ENCODE peak calls at places on chromosomes 12 and 14, in seven cellular contexts. V is pancreas; K is ascending aorta; M is astrocyte; Y is naive thymus-derived CD4-positive, alpha-beta T cell; Q is tibial nerve; X is HepG2. R is an unnamed sample.
A peak's percentile ranks its signal among the peaks of the same experiment; 100 is the strongest.

GRCh38 chr14:55974046-55974582 is 144.1 kb upstream of the PELI2 start:
- DNase-seq in V (no peak), M (peak; percentile 54), Q (no peak), Y (no peak), X (no peak), K (no peak), R (no peak)

GRCh38 chr12:2332266-2332665 is 279.5 kb downstream of the CACNA1C start:
- DNase-seq in K (no peak), X (no peak), Y (no peak), Q (no peak), M (peak; percentile 71), V (no peak), R (no peak)

GRCh38 chr12:46208370-46208769 is 60.5 kb downstream of the SLC38A1 start:
- DNase-seq in K (no peak), Y (no peak), X (no peak), Q (no peak), V (no peak), M (no peak), R (no peak)

GRCh38 chr12:49832836-49833421 is 4.7 kb upstream of the NCKAP5L start:
- DNase-seq in Y (no peak), K (no peak), V (no peak), X (no peak), M (peak; percentile 60), Q (no peak), R (no peak)

GRCh38 chr14:75844486-75844885 is 137.3 kb downstream of the TGFB3 start:
- DNase-seq in Q (no peak), K (no peak), M (no peak), X (no peak), Y (no peak), V (no peak), R (no peak)

GRCh38 chr12:19201653-19202052 is 72.1 kb downstream of the PLEKHA5 start:
- DNase-seq in Y (no peak), M (no peak), Q (no peak), V (no peak), X (no peak), K (no peak), R (no peak)

GRCh38 chr12:95804296-95804695 is 13.7 kb upstream of the NTN4 start:
- DNase-seq in X (no peak), V (no peak), Q (no peak), M (no peak), Y (no peak), K (no peak), R (no peak)

GRCh38 chr14:75995372-75996041 is 9.9 kb downstream of the IFT43 start:
- DNase-seq in Y (no peak), V (no peak), Q (peak; percentile 32), M (no peak), K (peak; percentile 51), X (no peak), R (peak; percentile 83)

GRCh38 chr12:51185171-51185717 is 12.3 kb upstream of the TFCP2 start:
- DNase-seq in M (no peak), K (no peak), V (no peak), Y (no peak), Q (no peak), X (no peak), R (no peak)

GRCh38 chr12:1890810-1891209 is 27.6 kb downstream of the CACNA2D4 start:
- DNase-seq in M (no peak), Y (no peak), Q (no peak), K (no peak), X (no peak), V (no peak), R (no peak)

GRCh38 chr12:7832059-7832696 is 40.5 kb downstream of the SLC2A14 start:
- DNase-seq in V (peak; percentile 19), M (peak; percentile 43), X (peak; percentile 62), Q (no peak), K (no peak), Y (peak; percentile 18), R (no peak)

GRCh38 chr12:89384050-89384749 is 31.9 kb upstream of the DUSP6 start:
- DNase-seq in V (peak; percentile 32), M (peak; percentile 85), Q (no peak), X (peak; percentile 66), Y (no peak), K (no peak), R (no peak)

GRCh38 chr12:113766880-113767878 is 198.9 kb downstream of the RBM19 start:
- DNase-seq in X (peak; percentile 49), M (peak; percentile 90), V (no peak), Y (no peak), K (no peak), Q (no peak), R (no peak)

GRCh38 chr12:14931791-14932560 is 6.4 kb downstream of the ERP27 start:
- DNase-seq in M (no peak), V (no peak), K (no peak), X (no peak), Y (no peak), Q (no peak), R (no peak)

GRCh38 chr14:72633551-72633950 is 260.4 kb downstream of the DPF3 start:
- DNase-seq in M (no peak), K (no peak), Q (no peak), V (no peak), Y (no peak), X (no peak), R (no peak)
- H3K27ac ChIP-seq in M (no peak overlapping the region), K (no peak overlapping the region), Q (no peak overlapping the region), V (no peak overlapping the region), Y (no peak overlapping the region), X (no peak overlapping the region), R (peak overlapping the region; percentile 47)

DNA sequence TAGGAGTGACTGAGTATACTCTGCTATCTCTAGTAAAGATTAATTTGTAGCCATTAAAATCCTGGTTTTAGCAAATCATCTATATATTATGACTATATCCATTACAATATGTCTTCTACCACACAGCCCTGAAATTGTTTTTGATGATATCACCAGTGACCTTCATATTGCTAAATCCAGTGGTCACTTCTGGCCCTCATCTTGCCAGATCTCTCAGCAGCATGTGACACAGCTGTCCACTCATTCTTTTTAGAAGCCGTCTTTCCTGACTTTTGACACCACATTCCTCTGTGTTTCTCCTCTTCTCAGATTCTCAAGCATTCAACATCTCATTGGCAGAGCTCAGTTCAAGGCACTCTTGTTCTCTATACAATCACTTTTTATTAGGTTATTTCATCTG is 54.9 kb downstream of the CPNE8 start:
- DNase-seq in V (no peak), X (no peak), K (no peak), M (peak; percentile 10), Y (no peak), Q (no peak), R (no peak)
- H3K27ac ChIP-seq in V (no peak overlapping the region), X (no peak overlapping the region), K (no peak overlapping the region), M (no peak overlapping the region), Y (no peak overlapping the region), Q (no peak overlapping the region), R (no peak overlapping the region)

GRCh38 chr14:21494902-21495762 is 16.0 kb downstream of the METTL3 start:
- DNase-seq in M (peak; percentile 42), X (no peak), V (no peak), K (no peak), Q (no peak), Y (no peak), R (no peak)
- H3K27ac ChIP-seq in M (peak overlapping the region; percentile 21), X (no peak overlapping the region), V (no peak overlapping the region), K (no peak overlapping the region), Q (no peak overlapping the region), Y (no peak overlapping the region), R (no peak overlapping the region)

GRCh38 chr14:88005978-88006851 is 1.3 kb downstream of the GPR65 start:
- DNase-seq in M (peak; percentile 46), Y (peak; percentile 89), K (no peak), X (no peak), Q (no peak), V (no peak), R (no peak)
- H3K27ac ChIP-seq in M (no peak overlapping the region), Y (peak overlapping the region; percentile 81), K (no peak overlapping the region), X (no peak overlapping the region), Q (peak overlapping the region; percentile 19), V (peak overlapping the region; percentile 29), R (no peak overlapping the region)

GRCh38 chr12:123516221-123516780 is 17.2 kb downstream of the RILPL1 start:
- DNase-seq in Y (no peak), Q (no peak), X (no peak), V (no peak), K (no peak), M (no peak), R (no peak)

GRCh38 chr12:123513805-123514204 is 19.7 kb downstream of the RILPL1 start:
- DNase-seq in Y (no peak), M (no peak), Q (no peak), K (no peak), X (no peak), V (no peak), R (no peak)

DNA sequence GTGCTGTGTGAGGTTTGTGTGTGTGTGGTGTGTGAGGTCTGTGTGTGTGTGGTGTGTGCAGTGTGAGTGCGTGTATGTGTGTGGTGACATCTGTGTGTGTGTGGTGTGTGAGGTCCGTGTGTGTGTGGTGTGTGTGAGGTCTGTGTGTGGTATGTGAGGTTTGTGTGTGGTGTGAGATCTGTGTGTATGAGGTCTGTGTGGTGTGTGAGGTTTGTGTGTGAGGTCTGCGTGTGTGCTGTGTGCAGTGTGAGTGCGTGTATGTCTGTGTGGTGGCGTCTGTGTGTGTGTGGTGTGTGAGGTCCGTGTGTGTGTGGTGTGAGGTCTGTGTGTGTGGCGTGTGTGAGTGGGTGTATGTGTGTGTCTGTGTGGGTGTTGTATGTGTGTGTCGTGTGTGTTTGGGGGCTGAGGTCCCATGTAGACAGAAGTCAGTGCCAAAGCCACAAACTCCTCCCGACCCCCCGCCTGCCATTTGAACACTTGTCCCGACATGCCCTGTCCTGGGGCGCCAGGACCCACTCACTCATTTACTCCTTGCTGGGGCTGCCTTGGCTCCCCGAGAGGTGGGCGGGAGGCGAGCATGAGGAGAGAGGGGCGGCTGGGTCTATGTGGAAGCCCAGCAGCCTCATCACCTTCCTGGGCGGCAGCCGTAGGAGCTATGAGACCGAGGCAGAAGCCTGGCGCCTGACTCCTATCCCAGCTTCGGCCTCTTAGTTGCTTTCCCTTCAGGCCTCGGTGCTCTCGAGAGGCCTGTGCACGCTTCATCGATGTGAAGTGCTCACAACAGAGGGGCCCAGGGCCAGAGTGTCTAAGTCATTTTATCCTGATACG is 20.5 kb downstream of the RILPL1 start:
- DNase-seq in K (no peak), M (no peak), Q (no peak), Y (no peak), X (no peak), V (no peak), R (no peak)
- H3K27ac ChIP-seq in K (no peak overlapping the region), M (no peak overlapping the region), Q (no peak overlapping the region), Y (no peak overlapping the region), X (peak overlapping the region; percentile 48), V (no peak overlapping the region), R (peak overlapping the region; percentile 23)

R was measured in psoas muscle.